ENCODE peak calls at places on chromosomes 4 and X, in eight cellular contexts. One of them, this sample, is unnamed. For H3K27me3, the result is how much of the 10 kb centered on the place peaks cover.

GRCh38 chrX:153446636-153446936 is 730 bp upstream of the TREX2 start:
- DNase-seq in CD8-positive, alpha-beta T cell: no peak
- DNase-seq in GM23338: no peak
- DNase-seq in SJSA1: no peak
- DNase-seq in HL-60: no peak
- DNase-seq in uterus: no peak
- DNase-seq in astrocyte: no peak
- DNase-seq in tibial artery: no peak
- DNase-seq in this sample: no peak

GRCh38 chr4:89294583-89295244 is 12.9 kb downstream of the GPRIN3 start:
- DNase-seq in SJSA1: no peak
- DNase-seq in tibial artery: no peak
- DNase-seq in GM23338: no peak
- DNase-seq in uterus: no peak
- DNase-seq in CD8-positive, alpha-beta T cell: no peak
- DNase-seq in HL-60: no peak
- DNase-seq in astrocyte: no peak
- DNase-seq in this sample: no peak

GRCh38 chr4:69830529-69831269 is 29.2 kb downstream of the SULT1E1 start:
- DNase-seq in HL-60: peak
- DNase-seq in CD8-positive, alpha-beta T cell: no peak
- DNase-seq in uterus: no peak
- DNase-seq in astrocyte: peak
- DNase-seq in SJSA1: no peak
- DNase-seq in GM23338: peak
- DNase-seq in tibial artery: no peak
- DNase-seq in this sample: no peak

GRCh38 chrX:149259241-149259640 is 245.9 kb downstream of the IDS start:
- DNase-seq in CD8-positive, alpha-beta T cell: no peak
- DNase-seq in tibial artery: no peak
- DNase-seq in uterus: no peak
- DNase-seq in SJSA1: no peak
- DNase-seq in GM23338: no peak
- DNase-seq in astrocyte: peak
- DNase-seq in HL-60: no peak
- DNase-seq in this sample: no peak

GRCh38 chrX:12901486-12901885 is 4.9 kb upstream of the TLR8 start:
- DNase-seq in tibial artery: peak
- DNase-seq in astrocyte: no peak
- DNase-seq in CD8-positive, alpha-beta T cell: peak
- DNase-seq in uterus: peak
- DNase-seq in GM23338: peak
- DNase-seq in HL-60: peak
- DNase-seq in SJSA1: peak
- DNase-seq in this sample: peak

GRCh38 chr4:169818063-169818679 is 60.4 kb upstream of the HPF1 start:
- DNase-seq in SJSA1: no peak
- DNase-seq in uterus: no peak
- DNase-seq in HL-60: peak
- DNase-seq in GM23338: no peak
- DNase-seq in tibial artery: no peak
- DNase-seq in astrocyte: no peak
- DNase-seq in CD8-positive, alpha-beta T cell: no peak
- DNase-seq in this sample: no peak

GRCh38 chr4:147954850-147955249 is 223.0 kb downstream of the ARHGAP10 start:
- DNase-seq in astrocyte: no peak
- DNase-seq in uterus: no peak
- DNase-seq in tibial artery: no peak
- DNase-seq in CD8-positive, alpha-beta T cell: no peak
- DNase-seq in GM23338: no peak
- DNase-seq in SJSA1: no peak
- DNase-seq in HL-60: no peak
- DNase-seq in this sample: no peak

GRCh38 chrX:118231464-118231863 is 114.4 kb upstream of the WDR44 start:
- DNase-seq in SJSA1: no peak
- DNase-seq in astrocyte: peak
- DNase-seq in tibial artery: no peak
- DNase-seq in HL-60: no peak
- DNase-seq in GM23338: no peak
- DNase-seq in CD8-positive, alpha-beta T cell: no peak
- DNase-seq in uterus: no peak
- DNase-seq in this sample: no peak

GRCh38 chr4:114019276-114019971 is 40.0 kb upstream of the ARSJ start:
- DNase-seq in CD8-positive, alpha-beta T cell: no peak
- DNase-seq in HL-60: no peak
- DNase-seq in astrocyte: peak
- DNase-seq in tibial artery: no peak
- DNase-seq in SJSA1: no peak
- DNase-seq in GM23338: no peak
- DNase-seq in uterus: no peak
- DNase-seq in this sample: no peak

GRCh38 chr4:102390438-102390837 is 45.2 kb upstream of the SLC39A8 start:
- DNase-seq in tibial artery: no peak
- DNase-seq in CD8-positive, alpha-beta T cell: no peak
- DNase-seq in astrocyte: peak
- DNase-seq in GM23338: no peak
- DNase-seq in uterus: no peak
- DNase-seq in SJSA1: no peak
- DNase-seq in HL-60: peak
- DNase-seq in this sample: no peak

GRCh38 chr4:138225477-138225876 is 16.7 kb downstream of the SLC7A11 start:
- DNase-seq in GM23338: no peak
- DNase-seq in uterus: no peak
- DNase-seq in HL-60: no peak
- DNase-seq in astrocyte: peak
- DNase-seq in SJSA1: no peak
- DNase-seq in CD8-positive, alpha-beta T cell: no peak
- DNase-seq in tibial artery: no peak
- DNase-seq in this sample: no peak

GRCh38 chr4:156362581-156362980 is 408.9 kb upstream of the CTSO start:
- DNase-seq in GM23338: no peak
- DNase-seq in CD8-positive, alpha-beta T cell: no peak
- DNase-seq in tibial artery: no peak
- DNase-seq in uterus: no peak
- DNase-seq in SJSA1: no peak
- DNase-seq in astrocyte: peak
- DNase-seq in HL-60: no peak
- DNase-seq in this sample: no peak

GRCh38 chr4:88447339-88447738 is 9.6 kb upstream of the HERC5 start:
- DNase-seq in uterus: no peak
- DNase-seq in tibial artery: no peak
- DNase-seq in CD8-positive, alpha-beta T cell: no peak
- DNase-seq in GM23338: no peak
- DNase-seq in astrocyte: no peak
- DNase-seq in HL-60: no peak
- DNase-seq in SJSA1: no peak
- DNase-seq in this sample: no peak

GRCh38 chr4:41957634-41958033 is 22.4 kb downstream of the TMEM33 start:
- DNase-seq in CD8-positive, alpha-beta T cell: no peak
- DNase-seq in SJSA1: no peak
- DNase-seq in astrocyte: no peak
- DNase-seq in GM23338: peak
- DNase-seq in tibial artery: no peak
- DNase-seq in HL-60: peak
- DNase-seq in uterus: no peak
- DNase-seq in this sample: no peak

GRCh38 chr4:7419961-7420660 is 14.6 kb downstream of the PSAPL1 start:
- DNase-seq in uterus: no peak
- DNase-seq in HL-60: no peak
- DNase-seq in SJSA1: peak
- DNase-seq in CD8-positive, alpha-beta T cell: no peak
- DNase-seq in astrocyte: no peak
- DNase-seq in GM23338: no peak
- DNase-seq in tibial artery: peak
- DNase-seq in this sample: no peak

GRCh38 chrX:155819966-155820491 is 61.1 kb upstream of the VAMP7 start:
- DNase-seq in HL-60: peak
- DNase-seq in CD8-positive, alpha-beta T cell: peak
- DNase-seq in SJSA1: peak
- DNase-seq in tibial artery: peak
- DNase-seq in GM23338: peak
- DNase-seq in astrocyte: peak
- DNase-seq in uterus: peak
- DNase-seq in this sample: no peak

DNA sequence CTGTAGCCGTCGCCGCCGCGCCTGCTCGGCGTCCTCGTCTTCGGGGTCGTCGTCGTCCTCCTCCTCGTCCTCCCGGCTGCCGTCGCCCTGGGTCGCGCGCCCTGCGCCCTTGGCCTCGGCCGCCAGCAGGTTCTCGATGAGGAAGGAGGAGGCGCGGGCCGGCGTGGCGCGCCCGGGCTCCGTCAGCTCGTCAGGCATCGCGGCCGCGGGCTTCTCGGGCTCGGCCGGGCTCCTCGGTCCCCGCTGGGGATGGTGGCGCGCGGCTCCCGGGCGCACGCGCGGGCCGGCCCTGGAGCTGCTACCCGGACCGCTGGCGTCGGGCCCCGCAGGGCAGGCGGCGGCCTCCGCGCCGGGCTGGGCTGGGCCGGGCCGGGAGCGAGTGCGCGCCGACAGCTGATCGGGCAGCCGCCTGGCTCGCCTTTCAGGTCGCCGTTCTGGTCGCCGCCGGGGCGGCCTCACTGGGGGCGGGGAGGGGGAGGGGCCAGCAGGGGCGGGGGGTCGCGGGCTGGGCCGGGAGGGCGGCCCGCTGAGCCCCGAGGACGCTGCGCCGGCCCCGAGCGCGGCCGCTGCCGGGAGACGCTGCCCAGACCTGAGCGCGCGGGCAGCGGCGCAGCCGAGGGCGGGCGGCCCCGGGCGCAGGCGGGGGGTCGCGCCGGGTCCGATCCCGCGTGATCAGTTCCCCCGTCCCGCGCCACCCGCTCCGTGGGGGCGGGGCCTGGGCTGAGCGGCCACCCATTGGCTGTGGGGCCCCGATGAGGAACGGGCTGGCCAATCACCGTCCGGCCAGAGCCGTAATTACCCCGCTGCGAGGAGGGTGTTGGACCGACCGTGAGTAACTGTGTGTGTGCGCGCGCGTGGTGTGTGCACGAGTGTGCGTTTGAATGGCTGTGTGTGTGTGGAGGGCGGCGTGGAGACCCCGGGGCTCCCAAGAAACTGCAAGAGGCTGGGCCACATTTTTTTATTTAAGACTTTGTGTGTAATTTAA is at the start of gene HMX1:
- DNase-seq in SJSA1: no peak
- DNase-seq in CD8-positive, alpha-beta T cell: no peak
- DNase-seq in GM23338: peak
- DNase-seq in tibial artery: no peak
- DNase-seq in astrocyte: no peak
- DNase-seq in uterus: no peak
- DNase-seq in HL-60: no peak
- DNase-seq in this sample: no peak
- H3K4me3 ChIP-seq in SJSA1: no peak
- H3K4me3 ChIP-seq in CD8-positive, alpha-beta T cell: no peak
- H3K4me3 ChIP-seq in GM23338: peak
- H3K4me3 ChIP-seq in tibial artery: no peak
- H3K4me3 ChIP-seq in astrocyte: no peak
- H3K4me3 ChIP-seq in uterus: no peak
- H3K4me3 ChIP-seq in HL-60: no peak
- H3K4me3 ChIP-seq in this sample: no peak

GRCh38 chrX:51641421-51642021 is 22.8 kb upstream of the CENPVL3 start:
- DNase-seq in HL-60: peak
- DNase-seq in uterus: no peak
- DNase-seq in GM23338: peak
- DNase-seq in astrocyte: peak
- DNase-seq in CD8-positive, alpha-beta T cell: no peak
- DNase-seq in SJSA1: no peak
- DNase-seq in tibial artery: no peak
- DNase-seq in this sample: peak

DNA sequence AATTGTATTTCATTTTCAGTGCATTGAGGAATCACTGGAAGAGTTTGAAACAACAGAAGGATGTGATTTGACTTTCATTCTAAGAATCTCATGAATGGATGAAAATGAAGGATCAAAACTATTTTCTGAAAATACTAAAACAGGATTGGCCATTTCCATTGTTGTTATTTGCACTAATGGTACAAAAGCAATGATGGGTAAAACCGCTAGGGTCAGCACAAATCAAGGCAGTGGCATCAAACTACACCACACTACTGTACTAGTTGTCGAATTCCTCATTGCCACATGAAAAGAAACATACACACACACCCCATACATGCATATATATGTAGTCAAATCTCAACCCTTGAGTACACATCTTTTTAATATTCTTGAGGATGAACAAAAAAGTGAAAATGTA is 24.7 kb upstream of the CENPVL3 start:
- DNase-seq in CD8-positive, alpha-beta T cell: no peak
- DNase-seq in HL-60: no peak
- DNase-seq in tibial artery: no peak
- DNase-seq in astrocyte: no peak
- DNase-seq in GM23338: no peak
- DNase-seq in SJSA1: no peak
- DNase-seq in uterus: no peak
- DNase-seq in this sample: no peak
- H3K27me3 ChIP-seq in CD8-positive, alpha-beta T cell: under half
- H3K27me3 ChIP-seq in HL-60: under half
- H3K27me3 ChIP-seq in tibial artery: under half
- H3K27me3 ChIP-seq in astrocyte: under half
- H3K27me3 ChIP-seq in GM23338: under half
- H3K27me3 ChIP-seq in SJSA1: under half
- H3K27me3 ChIP-seq in uterus: under half
- H3K27me3 ChIP-seq in this sample: under half

GRCh38 chrX:52983526-52983925 is 25.2 kb upstream of the FAM156A start:
- DNase-seq in uterus: no peak
- DNase-seq in SJSA1: no peak
- DNase-seq in astrocyte: peak
- DNase-seq in HL-60: no peak
- DNase-seq in GM23338: no peak
- DNase-seq in CD8-positive, alpha-beta T cell: no peak
- DNase-seq in tibial artery: no peak
- DNase-seq in this sample: no peak

GRCh38 chrX:52979993-52980392 is 21.7 kb upstream of the FAM156A start:
- DNase-seq in tibial artery: no peak
- DNase-seq in CD8-positive, alpha-beta T cell: no peak
- DNase-seq in uterus: no peak
- DNase-seq in astrocyte: peak
- DNase-seq in SJSA1: no peak
- DNase-seq in HL-60: no peak
- DNase-seq in GM23338: peak
- DNase-seq in this sample: no peak

GRCh38 chrX:52979568-52979967 is 21.2 kb upstream of the FAM156A start:
- DNase-seq in GM23338: no peak
- DNase-seq in HL-60: no peak
- DNase-seq in uterus: no peak
- DNase-seq in tibial artery: peak
- DNase-seq in CD8-positive, alpha-beta T cell: no peak
- DNase-seq in SJSA1: no peak
- DNase-seq in astrocyte: no peak
- DNase-seq in this sample: no peak
- H3K27ac ChIP-seq in GM23338: no peak
- H3K27ac ChIP-seq in HL-60: no peak
- H3K27ac ChIP-seq in uterus: no peak
- H3K27ac ChIP-seq in tibial artery: peak
- H3K27ac ChIP-seq in CD8-positive, alpha-beta T cell: no peak
- H3K27ac ChIP-seq in SJSA1: peak
- H3K27ac ChIP-seq in astrocyte: no peak
- H3K27ac ChIP-seq in this sample: peak

DNA sequence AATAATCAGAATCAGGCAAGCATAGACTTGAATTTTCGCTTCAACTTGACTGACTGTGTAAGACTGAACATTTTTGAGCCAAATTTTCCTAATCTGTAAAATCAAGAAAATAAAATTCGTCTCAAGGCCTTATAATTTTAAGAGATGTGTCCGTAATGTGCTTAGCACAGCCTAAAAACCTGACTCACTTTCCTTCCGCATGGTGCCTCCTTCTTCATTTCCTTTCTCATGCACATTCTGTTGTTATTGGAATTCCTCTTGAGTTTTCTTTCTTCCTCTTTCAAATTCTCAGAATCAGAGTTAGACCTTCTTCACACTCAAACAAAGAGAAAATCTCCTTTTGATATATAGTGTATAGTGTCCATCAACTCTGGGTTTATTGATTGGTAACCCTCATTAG is 208.9 kb upstream of the SLIT2 start:
- DNase-seq in astrocyte: no peak
- DNase-seq in GM23338: peak
- DNase-seq in SJSA1: no peak
- DNase-seq in CD8-positive, alpha-beta T cell: no peak
- DNase-seq in HL-60: no peak
- DNase-seq in uterus: no peak
- DNase-seq in tibial artery: no peak
- DNase-seq in this sample: no peak
- H3K4me3 ChIP-seq in astrocyte: no peak
- H3K4me3 ChIP-seq in GM23338: no peak
- H3K4me3 ChIP-seq in SJSA1: no peak
- H3K4me3 ChIP-seq in CD8-positive, alpha-beta T cell: no peak
- H3K4me3 ChIP-seq in HL-60: no peak
- H3K4me3 ChIP-seq in uterus: no peak
- H3K4me3 ChIP-seq in tibial artery: no peak
- H3K4me3 ChIP-seq in this sample: no peak